ENCODE peak calls at places on chromosomes 13 and 19, in four cellular contexts. K, U, H and Q are unnamed samples.

GRCh38 chr13:113671066-113672001 is 4.3 kb downstream of the GRK1 start:
- DNase-seq in H (no peak), U (no peak), K (peak), Q (peak)

GRCh38 chr13:34522818-34523217 is 419.3 kb upstream of the NBEA start:
- DNase-seq in K (no peak), U (no peak), H (no peak), Q (no peak)

GRCh38 chr13:110759710-110760109 is 46.2 kb downstream of the ING1 start:
- DNase-seq in H (no peak), K (no peak), U (no peak), Q (no peak)

GRCh38 chr19:5826531-5827341 is 12.8 kb downstream of the FUT6 start:
- DNase-seq in K (no peak), U (peak), H (peak), Q (peak)

GRCh38 chr19:55618426-55618825 is 5.9 kb downstream of the ZNF784 start:
- DNase-seq in K (no peak), U (no peak), H (no peak), Q (no peak)

GRCh38 chr19:29505034-29505824 is 20.6 kb upstream of the VSTM2B start:
- DNase-seq in U (no peak), H (peak), K (no peak), Q (no peak)

GRCh38 chr13:67643656-67644055 is 413.5 kb upstream of the PCDH9 start:
- DNase-seq in U (no peak), K (no peak), H (peak), Q (peak)

GRCh38 chr19:11381535-11382369 is 2.4 kb downstream of the EPOR start:
- DNase-seq in K (no peak), H (peak), U (peak), Q (peak)

GRCh38 chr13:41587490-41587889 is 130.1 kb downstream of the RGCC start:
- DNase-seq in H (peak), U (no peak), K (no peak), Q (peak)

GRCh38 chr13:51419015-51419636 is 33.7 kb downstream of the INTS6 start:
- DNase-seq in U (no peak), H (no peak), K (no peak), Q (no peak)

GRCh38 chr13:107370036-107370785 is 802.3 kb upstream of the ARGLU1 start:
- DNase-seq in K (no peak), U (no peak), H (no peak), Q (no peak)

GRCh38 chr19:15280915-15281683 is 48.9 kb upstream of the EPHX3 start:
- DNase-seq in U (no peak), K (peak), H (peak), Q (no peak)

GRCh38 chr19:47541507-47541906 is 26.6 kb upstream of the NAPA start:
- DNase-seq in K (no peak), U (no peak), H (no peak), Q (no peak)

GRCh38 chr19:49787746-49788145 is 20.9 kb downstream of the AP2A1 start:
- DNase-seq in H (no peak), U (no peak), K (no peak), Q (no peak)

GRCh38 chr19:17841810-17842662 is 5.7 kb downstream of the JAK3 start:
- DNase-seq in K (peak), U (peak), H (peak), Q (peak)

GRCh38 chr13:105334211-105334610 is 1201.3 kb downstream of the EFNB2 start:
- DNase-seq in H (peak), K (no peak), U (no peak), Q (no peak)

GRCh38 chr19:12766051-12766521 is 9.3 kb downstream of the HOOK2 start:
- DNase-seq in U (peak), K (peak), H (peak), Q (peak)

GRCh38 chr13:110713981-110714797 is 689 bp downstream of the ING1 start:
- DNase-seq in U (no peak), H (peak), K (peak), Q (peak)

GRCh38 chr19:2266183-2266993 is 10.2 kb upstream of the JSRP1 start:
- DNase-seq in K (peak), U (no peak), H (no peak), Q (no peak)

GRCh38 chr13:32277838-32278237 is 37.3 kb downstream of the ZAR1L start:
- DNase-seq in K (no peak), U (no peak), H (no peak), Q (no peak)

GRCh38 chr19:30924670-30925069 is 424.6 kb downstream of the TSHZ3 start:
- DNase-seq in U (no peak), K (no peak), H (no peak), Q (no peak)

GRCh38 chr19:33401683-33402420 is 28.3 kb downstream of the CEBPG start:
- DNase-seq in H (no peak), U (no peak), K (peak), Q (no peak)

GRCh38 chr13:31998131-31998530 is 33.4 kb upstream of the FRY start:
- DNase-seq in H (no peak), K (no peak), U (no peak), Q (no peak)

GRCh38 chr13:95948646-95949045 is 104.6 kb downstream of the UGGT2 start:
- DNase-seq in K (no peak), H (no peak), U (no peak), Q (no peak)

GRCh38 chr13:113022391-113023216 is 53.6 kb downstream of the MCF2L start:
- DNase-seq in U (no peak), H (peak), K (no peak), Q (peak)

GRCh38 chr13:70668983-70669382 is 560.7 kb upstream of the KLHL1 start:
- DNase-seq in H (no peak), U (no peak), K (no peak), Q (no peak)

GRCh38 chr13:113794764-113795173 is 35.7 kb downstream of the TMEM255B start:
- DNase-seq in U (no peak), H (no peak), K (no peak), Q (no peak)

GRCh38 chr13:102940143-102940542 is 94.3 kb downstream of the ERCC5 start:
- DNase-seq in K (no peak), U (no peak), H (no peak), Q (peak)

DNA sequence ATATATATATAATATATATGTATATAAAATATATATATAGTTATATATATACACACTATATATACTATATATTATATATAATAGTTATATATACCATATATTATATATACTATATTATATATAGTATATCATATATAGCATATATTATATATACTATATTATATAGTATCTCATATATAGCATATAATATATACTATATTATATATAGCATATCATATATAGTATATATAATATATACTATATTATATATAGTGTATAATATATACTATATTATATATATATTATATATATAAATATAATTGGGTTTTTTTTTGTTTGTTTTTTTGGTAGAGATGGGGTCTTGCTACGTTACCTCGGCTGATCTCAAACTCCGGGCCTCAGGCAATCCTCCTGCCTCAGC is 11.6 kb upstream of the HNRNPL start:
- DNase-seq in H (no peak), U (no peak), K (no peak), Q (no peak)
- H3K27ac ChIP-seq in H (no peak), U (no peak), K (no peak), Q (no peak)

GRCh38 chr13:21834511-21834910 is 163.6 kb downstream of the FGF9 start:
- DNase-seq in K (no peak), H (no peak), U (no peak), Q (no peak)

GRCh38 chr13:21837288-21837687 is 166.4 kb downstream of the FGF9 start:
- DNase-seq in H (no peak), U (no peak), K (no peak), Q (no peak)

GRCh38 chr13:21833921-21834320 is 163.0 kb downstream of the FGF9 start:
- DNase-seq in U (no peak), K (no peak), H (no peak), Q (no peak)

DNA sequence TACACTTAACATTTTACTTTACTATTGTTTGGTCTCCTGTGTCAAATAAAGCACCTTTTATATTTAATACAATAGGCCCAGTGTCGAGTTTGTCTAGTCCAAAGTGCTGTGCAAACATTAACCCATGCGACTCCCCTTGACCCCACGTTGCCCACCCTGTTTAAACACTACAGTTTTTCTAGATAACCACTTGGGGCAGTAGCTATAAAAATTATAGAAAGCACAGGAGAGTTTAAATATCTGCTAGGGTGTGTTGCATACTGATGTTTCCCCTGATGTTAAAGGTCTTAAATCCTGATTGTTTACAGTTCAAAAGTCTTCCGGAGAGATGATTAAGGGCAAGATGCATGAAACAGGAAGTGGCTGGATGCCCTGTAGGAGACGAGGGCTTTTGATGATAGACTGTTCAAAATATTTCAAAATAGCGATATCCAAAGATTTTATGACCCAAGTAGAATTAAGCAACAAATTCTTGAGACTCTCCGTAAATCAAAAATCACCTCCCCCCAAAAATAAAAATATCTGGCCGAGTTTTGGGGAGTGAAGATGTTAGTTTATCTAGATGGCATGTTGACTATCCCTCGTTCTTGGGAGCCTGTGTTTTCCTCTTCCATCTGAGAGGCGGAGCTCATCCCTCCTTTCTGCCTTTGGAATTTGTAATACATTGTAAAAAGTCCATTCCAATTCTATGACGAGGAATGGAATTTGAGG is 167.1 kb downstream of the FGF9 start:
- DNase-seq in H (no peak), U (no peak), K (no peak), Q (no peak)
- H3K4me3 ChIP-seq in H (no peak), U (no peak), K (no peak), Q (no peak)

GRCh38 chr13:98111168-98112098 is 31.5 kb upstream of the FARP1 start:
- DNase-seq in U (no peak), H (no peak), K (no peak), Q (no peak)
- H3K27ac ChIP-seq in U (no peak), H (no peak), K (no peak), Q (no peak)

GRCh38 chr19:863305-863620 is 3.8 kb downstream of the CFD start:
- DNase-seq in H (no peak), U (no peak), K (no peak), Q (no peak)
- H3K4me3 ChIP-seq in H (no peak), U (no peak), K (no peak), Q (no peak)

DNA sequence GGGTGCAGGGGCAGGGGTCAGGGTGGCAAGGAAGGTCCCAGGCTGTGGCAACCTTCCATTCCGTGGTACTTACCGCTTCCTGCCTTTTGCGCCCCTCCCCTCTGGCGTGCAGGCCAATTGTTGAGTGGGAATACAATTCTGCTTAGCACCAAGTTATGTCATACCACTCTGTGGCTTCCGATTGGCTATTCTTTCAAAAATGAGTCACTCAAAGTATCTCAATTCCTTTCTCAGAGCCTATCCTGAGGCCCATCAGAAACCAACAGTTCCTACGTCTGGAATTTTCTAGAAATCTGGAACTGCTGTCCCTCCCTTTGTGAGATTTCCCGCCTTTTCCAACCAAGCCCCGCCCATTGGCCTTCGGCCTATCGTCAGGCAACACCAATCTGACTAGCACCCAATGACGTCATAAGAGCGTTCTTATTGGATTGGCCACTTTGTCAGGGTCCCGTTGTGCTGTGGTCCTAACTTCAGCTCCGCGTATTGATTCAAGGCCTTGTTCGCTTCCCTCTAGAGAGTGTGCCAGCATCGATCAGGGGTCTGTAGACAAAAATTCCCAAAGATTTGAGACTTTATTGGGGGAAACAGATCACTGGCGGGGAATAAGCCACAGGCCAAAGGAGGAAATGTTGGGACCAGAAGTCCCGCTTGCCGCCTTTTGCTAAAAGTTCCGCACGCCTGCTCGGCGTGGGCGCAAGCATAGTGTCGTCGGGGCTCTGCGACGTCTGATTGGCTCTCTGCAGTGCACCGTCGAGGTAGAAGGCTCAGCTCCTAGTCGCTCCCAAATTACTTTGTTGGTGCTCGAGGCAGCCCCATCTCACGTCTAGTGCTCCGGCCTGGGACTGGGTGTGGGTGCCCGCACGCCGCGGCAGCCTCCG is 11.7 kb downstream of the NTN5 start:
- DNase-seq in K (peak), H (peak), U (peak), Q (peak)
- H3K27ac ChIP-seq in K (no peak), H (no peak), U (peak), Q (no peak)

GRCh38 chr13:22926176-22927007 is 254.4 kb upstream of the SGCG start:
- DNase-seq in U (no peak), K (peak), H (peak), Q (peak)

GRCh38 chr13:22931576-22931975 is 249.2 kb upstream of the SGCG start:
- DNase-seq in U (no peak), H (no peak), K (no peak), Q (no peak)

GRCh38 chr13:22929391-22930126 is 251.2 kb upstream of the SGCG start:
- DNase-seq in H (no peak), U (no peak), K (no peak), Q (no peak)

GRCh38 chr13:22927008-22927393 is 253.8 kb upstream of the SGCG start:
- DNase-seq in U (no peak), K (peak), H (no peak), Q (no peak)
- H3K4me3 ChIP-seq in U (no peak), K (peak), H (peak), Q (no peak)

DNA sequence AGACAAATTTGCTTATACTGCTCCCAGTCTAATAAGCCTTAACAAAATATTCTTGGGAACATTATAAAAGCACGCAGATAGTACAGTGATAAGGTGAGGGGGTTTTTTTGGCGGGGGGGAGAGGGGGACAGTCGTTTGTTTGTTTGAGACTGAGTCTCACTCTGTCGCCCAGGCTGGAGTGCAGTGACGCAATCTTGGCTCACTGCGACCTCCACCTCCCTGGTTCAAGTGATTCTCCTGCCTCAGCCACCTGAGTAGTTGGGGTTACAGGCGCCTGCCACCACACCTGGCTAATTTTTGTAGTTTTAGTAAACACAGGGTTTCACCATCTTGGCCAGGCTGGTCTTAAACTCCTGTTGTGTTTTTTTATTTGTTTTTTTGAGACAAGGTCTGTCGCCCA is 203.0 kb upstream of the TSC22D1 start:
- DNase-seq in K (no peak), H (no peak), U (no peak), Q (no peak)
- H3K27ac ChIP-seq in K (no peak), H (no peak), U (no peak), Q (no peak)

GRCh38 chr19:14118165-14119051 is 846 bp upstream of the PRKACA start:
- DNase-seq in K (peak), U (no peak), H (peak), Q (no peak)
- H3K4me3 ChIP-seq in K (peak), U (peak), H (peak), Q (peak)